ENCODE peak calls at places on chromosome 22, in six cellular contexts. One of them, this sample, is unnamed.

GRCh38 chr22:20741634-20742581 is 32.0 kb upstream of the SERPIND1 start:
- DNase-seq in body of pancreas: peak; percentile 35
- DNase-seq in tibial nerve: peak; percentile 29
- DNase-seq in neural progenitor cell: peak; percentile 37
- DNase-seq in cardiac muscle cell: peak; percentile 31
- DNase-seq in keratinocyte: no peak
- DNase-seq in this sample: peak; percentile 41

GRCh38 chr22:19974233-19974861 is 32.7 kb upstream of the TXNRD2 start:
- DNase-seq in keratinocyte: no peak
- DNase-seq in cardiac muscle cell: peak; percentile 68
- DNase-seq in neural progenitor cell: peak; percentile 92
- DNase-seq in tibial nerve: no peak
- DNase-seq in body of pancreas: peak; percentile 38
- DNase-seq in this sample: peak; percentile 70

GRCh38 chr22:38080847-38081635 is 2.9 kb downstream of the SLC16A8 start:
- DNase-seq in body of pancreas: peak; percentile 54
- DNase-seq in keratinocyte: no peak
- DNase-seq in cardiac muscle cell: peak; percentile 60
- DNase-seq in neural progenitor cell: peak; percentile 74
- DNase-seq in tibial nerve: no peak
- DNase-seq in this sample: peak; percentile 41

GRCh38 chr22:21624120-21624879 is 5.5 kb downstream of the YDJC start:
- DNase-seq in keratinocyte: no peak
- DNase-seq in cardiac muscle cell: peak; percentile 18
- DNase-seq in neural progenitor cell: peak; percentile 76
- DNase-seq in tibial nerve: no peak
- DNase-seq in body of pancreas: no peak
- DNase-seq in this sample: peak; percentile 41

GRCh38 chr22:39520874-39521857 is 804 bp downstream of the ATF4 start:
- DNase-seq in keratinocyte: peak; percentile 36
- DNase-seq in tibial nerve: peak; percentile 67
- DNase-seq in cardiac muscle cell: peak; percentile 86
- DNase-seq in neural progenitor cell: peak; percentile 71
- DNase-seq in body of pancreas: peak; percentile 78
- DNase-seq in this sample: peak; percentile 84

GRCh38 chr22:22884888-22885840 is 2.5 kb upstream of the IGLL5 start:
- DNase-seq in neural progenitor cell: no peak
- DNase-seq in cardiac muscle cell: no peak
- DNase-seq in keratinocyte: no peak
- DNase-seq in body of pancreas: no peak
- DNase-seq in tibial nerve: no peak
- DNase-seq in this sample: no peak

GRCh38 chr22:49305215-49305965 is 522.3 kb downstream of the BRD1 start:
- DNase-seq in neural progenitor cell: peak; percentile 89
- DNase-seq in tibial nerve: peak; percentile 32
- DNase-seq in keratinocyte: no peak
- DNase-seq in cardiac muscle cell: peak; percentile 6
- DNase-seq in body of pancreas: peak; percentile 61
- DNase-seq in this sample: peak; percentile 60

GRCh38 chr22:21657361-21658118 is 8.3 kb upstream of the PPIL2 start:
- DNase-seq in tibial nerve: no peak
- DNase-seq in cardiac muscle cell: peak; percentile 15
- DNase-seq in keratinocyte: no peak
- DNase-seq in neural progenitor cell: peak; percentile 93
- DNase-seq in body of pancreas: peak; percentile 86
- DNase-seq in this sample: peak; percentile 87

GRCh38 chr22:22593964-22594656 is 35.0 kb upstream of the PRAME start:
- DNase-seq in keratinocyte: peak; percentile 23
- DNase-seq in neural progenitor cell: peak; percentile 75
- DNase-seq in tibial nerve: peak; percentile 53
- DNase-seq in cardiac muscle cell: peak; percentile 68
- DNase-seq in body of pancreas: peak; percentile 45
- DNase-seq in this sample: peak; percentile 32

GRCh38 chr22:39306456-39307361 is 12.7 kb downstream of the RPL3 start:
- DNase-seq in neural progenitor cell: peak; percentile 69
- DNase-seq in body of pancreas: no peak
- DNase-seq in cardiac muscle cell: no peak
- DNase-seq in tibial nerve: no peak
- DNase-seq in keratinocyte: no peak
- DNase-seq in this sample: no peak

GRCh38 chr22:22877523-22878210 is 9.9 kb upstream of the IGLL5 start:
- DNase-seq in body of pancreas: peak; percentile 56
- DNase-seq in neural progenitor cell: peak; percentile 87
- DNase-seq in cardiac muscle cell: peak; percentile 76
- DNase-seq in tibial nerve: peak; percentile 36
- DNase-seq in keratinocyte: no peak
- DNase-seq in this sample: peak; percentile 68

GRCh38 chr22:39724390-39724789 is 153.8 kb downstream of the CACNA1I start:
- DNase-seq in keratinocyte: no peak
- DNase-seq in body of pancreas: no peak
- DNase-seq in tibial nerve: no peak
- DNase-seq in cardiac muscle cell: no peak
- DNase-seq in neural progenitor cell: no peak
- DNase-seq in this sample: no peak

GRCh38 chr22:31212783-31213626 is 907 bp downstream of the LIMK2 start:
- DNase-seq in body of pancreas: no peak
- DNase-seq in cardiac muscle cell: no peak
- DNase-seq in tibial nerve: no peak
- DNase-seq in neural progenitor cell: peak; percentile 17
- DNase-seq in keratinocyte: no peak
- DNase-seq in this sample: peak; percentile 38

GRCh38 chr22:22684605-22685561 is 40.5 kb downstream of the GGTLC2 start:
- DNase-seq in cardiac muscle cell: peak; percentile 72
- DNase-seq in neural progenitor cell: peak; percentile 55
- DNase-seq in tibial nerve: no peak
- DNase-seq in keratinocyte: no peak
- DNase-seq in body of pancreas: peak; percentile 33
- DNase-seq in this sample: peak; percentile 44

GRCh38 chr22:19850482-19851109 is 4.1 kb downstream of the GNB1L start:
- DNase-seq in tibial nerve: no peak
- DNase-seq in neural progenitor cell: no peak
- DNase-seq in body of pancreas: no peak
- DNase-seq in keratinocyte: no peak
- DNase-seq in cardiac muscle cell: no peak
- DNase-seq in this sample: no peak

GRCh38 chr22:39832627-39833074 is 60.9 kb downstream of the ENTHD1 start:
- DNase-seq in keratinocyte: no peak
- DNase-seq in tibial nerve: no peak
- DNase-seq in cardiac muscle cell: no peak
- DNase-seq in neural progenitor cell: no peak
- DNase-seq in body of pancreas: no peak
- DNase-seq in this sample: no peak

GRCh38 chr22:47599753-47600152 is 837.3 kb downstream of the TBC1D22A start:
- DNase-seq in body of pancreas: no peak
- DNase-seq in cardiac muscle cell: no peak
- DNase-seq in keratinocyte: no peak
- DNase-seq in tibial nerve: no peak
- DNase-seq in neural progenitor cell: no peak
- DNase-seq in this sample: no peak

GRCh38 chr22:30348837-30349236 is 7.9 kb downstream of the SF3A1 start:
- DNase-seq in body of pancreas: no peak
- DNase-seq in tibial nerve: no peak
- DNase-seq in keratinocyte: no peak
- DNase-seq in neural progenitor cell: no peak
- DNase-seq in cardiac muscle cell: no peak
- DNase-seq in this sample: no peak

GRCh38 chr22:23530766-23531282 is 49.3 kb downstream of the IGLL1 start:
- DNase-seq in keratinocyte: no peak
- DNase-seq in neural progenitor cell: no peak
- DNase-seq in tibial nerve: no peak
- DNase-seq in cardiac muscle cell: no peak
- DNase-seq in body of pancreas: no peak
- DNase-seq in this sample: no peak

GRCh38 chr22:49426618-49427266 is 400.9 kb downstream of the BRD1 start:
- DNase-seq in keratinocyte: no peak
- DNase-seq in body of pancreas: no peak
- DNase-seq in cardiac muscle cell: no peak
- DNase-seq in tibial nerve: no peak
- DNase-seq in neural progenitor cell: no peak
- DNase-seq in this sample: no peak

GRCh38 chr22:30392661-30393321 is 4.0 kb upstream of the SEC14L2 start:
- DNase-seq in cardiac muscle cell: no peak
- DNase-seq in keratinocyte: no peak
- DNase-seq in body of pancreas: no peak
- DNase-seq in tibial nerve: no peak
- DNase-seq in neural progenitor cell: peak; percentile 81
- DNase-seq in this sample: no peak

GRCh38 chr22:30214703-30215405 is 31.7 kb downstream of the LIF start:
- DNase-seq in tibial nerve: no peak
- DNase-seq in cardiac muscle cell: no peak
- DNase-seq in body of pancreas: no peak
- DNase-seq in neural progenitor cell: no peak
- DNase-seq in keratinocyte: no peak
- DNase-seq in this sample: no peak

GRCh38 chr22:29988719-29989118 is 91.5 kb upstream of the HORMAD2 start:
- DNase-seq in cardiac muscle cell: peak; percentile 34
- DNase-seq in neural progenitor cell: no peak
- DNase-seq in body of pancreas: no peak
- DNase-seq in tibial nerve: no peak
- DNase-seq in keratinocyte: no peak
- DNase-seq in this sample: no peak

GRCh38 chr22:23485490-23485889 is 94.6 kb downstream of the IGLL1 start:
- DNase-seq in body of pancreas: no peak
- DNase-seq in tibial nerve: no peak
- DNase-seq in neural progenitor cell: no peak
- DNase-seq in cardiac muscle cell: no peak
- DNase-seq in keratinocyte: no peak
- DNase-seq in this sample: no peak

GRCh38 chr22:29780220-29780619 is 13.1 kb downstream of the UQCR10 start:
- DNase-seq in tibial nerve: no peak
- DNase-seq in cardiac muscle cell: no peak
- DNase-seq in neural progenitor cell: no peak
- DNase-seq in keratinocyte: no peak
- DNase-seq in body of pancreas: no peak
- DNase-seq in this sample: no peak

GRCh38 chr22:22720201-22720723 is 75.8 kb downstream of the GGTLC2 start:
- DNase-seq in cardiac muscle cell: peak; percentile 75
- DNase-seq in body of pancreas: no peak
- DNase-seq in neural progenitor cell: peak; percentile 72
- DNase-seq in tibial nerve: peak; percentile 11
- DNase-seq in keratinocyte: no peak
- DNase-seq in this sample: peak; percentile 51

GRCh38 chr22:31526275-31526674 is 29.9 kb downstream of the SFI1 start:
- DNase-seq in cardiac muscle cell: no peak
- DNase-seq in tibial nerve: no peak
- DNase-seq in keratinocyte: no peak
- DNase-seq in body of pancreas: no peak
- DNase-seq in neural progenitor cell: no peak
- DNase-seq in this sample: no peak

GRCh38 chr22:37604074-37604473 is 4.6 kb upstream of the GGA1 start:
- DNase-seq in neural progenitor cell: no peak
- DNase-seq in tibial nerve: no peak
- DNase-seq in keratinocyte: no peak
- DNase-seq in body of pancreas: no peak
- DNase-seq in cardiac muscle cell: no peak
- DNase-seq in this sample: no peak

GRCh38 chr22:30262112-30262511 is 4.5 kb downstream of the OSM start:
- DNase-seq in body of pancreas: no peak
- DNase-seq in tibial nerve: no peak
- DNase-seq in cardiac muscle cell: no peak
- DNase-seq in keratinocyte: no peak
- DNase-seq in neural progenitor cell: no peak
- DNase-seq in this sample: no peak

GRCh38 chr22:24978308-24978707 is 25.8 kb downstream of the KIAA1671 start:
- DNase-seq in cardiac muscle cell: no peak
- DNase-seq in body of pancreas: no peak
- DNase-seq in keratinocyte: no peak
- DNase-seq in neural progenitor cell: no peak
- DNase-seq in tibial nerve: no peak
- DNase-seq in this sample: no peak

GRCh38 chr22:20145832-20146223 is 5.0 kb downstream of the CCDC188 start:
- DNase-seq in keratinocyte: no peak
- DNase-seq in cardiac muscle cell: no peak
- DNase-seq in body of pancreas: no peak
- DNase-seq in neural progenitor cell: no peak
- DNase-seq in tibial nerve: no peak
- DNase-seq in this sample: no peak

GRCh38 chr22:41524283-41524682 is 20.0 kb downstream of the POLR3H start:
- DNase-seq in neural progenitor cell: no peak
- DNase-seq in keratinocyte: no peak
- DNase-seq in cardiac muscle cell: peak; percentile 40
- DNase-seq in tibial nerve: peak; percentile 67
- DNase-seq in body of pancreas: peak; percentile 82
- DNase-seq in this sample: peak; percentile 40

GRCh38 chr22:41525450-41526225 is 18.6 kb downstream of the POLR3H start:
- DNase-seq in keratinocyte: no peak
- DNase-seq in neural progenitor cell: no peak
- DNase-seq in body of pancreas: no peak
- DNase-seq in tibial nerve: no peak
- DNase-seq in cardiac muscle cell: no peak
- DNase-seq in this sample: no peak

GRCh38 chr22:41526802-41527799 is 17.2 kb downstream of the POLR3H start:
- DNase-seq in keratinocyte: no peak
- DNase-seq in tibial nerve: no peak
- DNase-seq in cardiac muscle cell: peak; percentile 46
- DNase-seq in neural progenitor cell: peak; percentile 47
- DNase-seq in body of pancreas: peak; percentile 49
- DNase-seq in this sample: peak; percentile 50

GRCh38 chr22:41524809-41525449 is 19.3 kb downstream of the POLR3H start:
- DNase-seq in keratinocyte: no peak
- DNase-seq in cardiac muscle cell: no peak
- DNase-seq in neural progenitor cell: no peak
- DNase-seq in tibial nerve: no peak
- DNase-seq in body of pancreas: no peak
- DNase-seq in this sample: peak; percentile 38

GRCh38 chr22:41526226-41526531 is 18.1 kb downstream of the POLR3H start:
- DNase-seq in cardiac muscle cell: no peak
- DNase-seq in neural progenitor cell: no peak
- DNase-seq in tibial nerve: no peak
- DNase-seq in body of pancreas: no peak
- DNase-seq in keratinocyte: no peak
- DNase-seq in this sample: no peak
- H3K27ac ChIP-seq in cardiac muscle cell: peak overlapping the region; percentile 45
- H3K27ac ChIP-seq in neural progenitor cell: peak overlapping the region; percentile 45
- H3K27ac ChIP-seq in tibial nerve: peak overlapping the region; percentile 79
- H3K27ac ChIP-seq in body of pancreas: peak overlapping the region; percentile 17
- H3K27ac ChIP-seq in keratinocyte: no peak overlapping the region
- H3K27ac ChIP-seq in this sample: no peak overlapping the region

GRCh38 chr22:17562906-17563870 is at the start of gene SLC25A18:
- DNase-seq in body of pancreas: peak; percentile 46
- DNase-seq in neural progenitor cell: peak; percentile 43
- DNase-seq in keratinocyte: no peak
- DNase-seq in tibial nerve: peak; percentile 50
- DNase-seq in cardiac muscle cell: peak; percentile 80
- DNase-seq in this sample: no peak
- TF ChIP-seq CTCF in body of pancreas: no peak
- TF ChIP-seq CTCF in neural progenitor cell: peak; percentile 29
- TF ChIP-seq CTCF in keratinocyte: no peak
- TF ChIP-seq CTCF in tibial nerve: no peak
- TF ChIP-seq CTCF in cardiac muscle cell: peak; percentile 29
- TF ChIP-seq CTCF in this sample: no peak

GRCh38 chr22:27673839-27674238 is 127.7 kb downstream of the MN1 start:
- DNase-seq in keratinocyte: no peak
- DNase-seq in cardiac muscle cell: no peak
- DNase-seq in neural progenitor cell: no peak
- DNase-seq in tibial nerve: no peak
- DNase-seq in body of pancreas: peak; percentile 70
- DNase-seq in this sample: no peak
- H3K27me3 ChIP-seq in keratinocyte: peaks cover 8% of the 10 kb centered on the region
- H3K27me3 ChIP-seq in cardiac muscle cell: no peaks in the 10 kb centered on the region
- H3K27me3 ChIP-seq in neural progenitor cell: no peaks in the 10 kb centered on the region
- H3K27me3 ChIP-seq in tibial nerve: peaks cover 3% of the 10 kb centered on the region
- H3K27me3 ChIP-seq in body of pancreas: no peaks in the 10 kb centered on the region
- H3K27me3 ChIP-seq in this sample: no peaks in the 10 kb centered on the region

GRCh38 chr22:46280999-46281623 is 13.3 kb downstream of the TTC38 start:
- DNase-seq in body of pancreas: no peak
- DNase-seq in tibial nerve: no peak
- DNase-seq in cardiac muscle cell: no peak
- DNase-seq in neural progenitor cell: no peak
- DNase-seq in keratinocyte: no peak
- DNase-seq in this sample: no peak
- H3K27ac ChIP-seq in body of pancreas: no peak overlapping the region
- H3K27ac ChIP-seq in tibial nerve: no peak overlapping the region
- H3K27ac ChIP-seq in cardiac muscle cell: no peak overlapping the region
- H3K27ac ChIP-seq in neural progenitor cell: no peak overlapping the region
- H3K27ac ChIP-seq in keratinocyte: no peak overlapping the region
- H3K27ac ChIP-seq in this sample: no peak overlapping the region